ENCODE peak calls at places on chromosomes 16 and 17, in nine cellular contexts. L is HCT116, S is DND-41, V is heart right ventricle, W is pancreas, C is tibial nerve, I is brain microvascular endothelial cell, P is H9, U is Peyer's patch. Z is an unnamed sample.

GRCh38 chr17:67656494-67657203 is 61.1 kb upstream of the NOL11 start:
- DNase-seq in L (no peak), S (no peak), V (no peak), W (no peak), C (no peak), I (no peak), P (no peak), U (no peak), Z (no peak)

GRCh38 chr17:66673668-66674276 is 161.1 kb upstream of the CACNG5 start:
- DNase-seq in L (peak; percentile 72), S (peak; percentile 24), V (no peak), W (no peak), C (peak; percentile 74), I (peak; percentile 73), P (peak; percentile 66), U (peak; percentile 63), Z (peak; percentile 54)

GRCh38 chr17:83193336-83194188 is 114.2 kb downstream of the METRNL start:
- DNase-seq in L (no peak), S (peak; percentile 21), V (peak; percentile 20), W (peak; percentile 48), C (peak; percentile 9), I (no peak), P (no peak), U (peak; percentile 42), Z (peak; percentile 60)

GRCh38 chr17:15289285-15290185 is 24.4 kb upstream of the PMP22 start:
- DNase-seq in L (no peak), S (no peak), V (no peak), W (no peak), C (no peak), I (peak; percentile 71), P (no peak), U (no peak), Z (no peak)

GRCh38 chr16:78235168-78235800 is 135.8 kb downstream of the WWOX start:
- DNase-seq in L (peak; percentile 6), S (peak; percentile 75), V (peak; percentile 71), W (peak; percentile 85), C (peak; percentile 61), I (peak; percentile 71), P (peak; percentile 85), U (peak; percentile 83), Z (peak; percentile 76)

GRCh38 chr17:65074778-65075250 is 18.3 kb upstream of the GNA13 start:
- DNase-seq in L (no peak), S (no peak), V (peak; percentile 74), W (no peak), C (no peak), I (no peak), P (no peak), U (peak; percentile 58), Z (no peak)

GRCh38 chr17:82859431-82860403 is 19.9 kb upstream of the ZNF750 start:
- DNase-seq in L (peak; percentile 91), S (peak; percentile 87), V (no peak), W (peak; percentile 58), C (no peak), I (peak; percentile 58), P (no peak), U (peak; percentile 70), Z (peak; percentile 86)

GRCh38 chr16:48112603-48113400 is 43.0 kb downstream of the ABCC12 start:
- DNase-seq in L (no peak), S (no peak), V (peak; percentile 34), W (no peak), C (no peak), I (no peak), P (no peak), U (no peak), Z (no peak)

GRCh38 chr16:14062261-14062660 is 8.9 kb upstream of the MRTFB start:
- DNase-seq in L (no peak), S (no peak), V (no peak), W (no peak), C (no peak), I (no peak), P (no peak), U (no peak), Z (no peak)

GRCh38 chr16:49096191-49096945 is 185.3 kb downstream of the CBLN1 start:
- DNase-seq in L (no peak), S (no peak), V (no peak), W (no peak), C (no peak), I (no peak), P (no peak), U (no peak), Z (no peak)

GRCh38 chr17:42246515-42246914 is 29.7 kb downstream of the STAT5B start:
- DNase-seq in L (no peak), S (no peak), V (no peak), W (no peak), C (no peak), I (peak; percentile 53), P (no peak), U (no peak), Z (peak; percentile 28)

GRCh38 chr17:33750943-33751701 is 458.0 kb upstream of the ASIC2 start:
- DNase-seq in L (peak; percentile 7), S (peak; percentile 67), V (peak; percentile 32), W (peak; percentile 82), C (peak; percentile 85), I (peak; percentile 55), P (peak; percentile 92), U (peak; percentile 78), Z (peak; percentile 80)

GRCh38 chr17:83037084-83037950 is 42.1 kb upstream of the METRNL start:
- DNase-seq in L (no peak), S (no peak), V (no peak), W (no peak), C (no peak), I (no peak), P (no peak), U (no peak), Z (no peak)

GRCh38 chr16:10090816-10091215 is 91.4 kb downstream of the GRIN2A start:
- DNase-seq in L (no peak), S (no peak), V (no peak), W (no peak), C (no peak), I (no peak), P (no peak), U (no peak), Z (no peak)

GRCh38 chr17:32267690-32268205 is 2.1 kb downstream of the RHBDL3 start:
- DNase-seq in L (no peak), S (no peak), V (no peak), W (no peak), C (no peak), I (no peak), P (peak; percentile 65), U (no peak), Z (peak; percentile 37)

GRCh38 chr17:82754297-82755208 is 2.7 kb downstream of the TBCD start:
- DNase-seq in L (peak; percentile 77), S (no peak), V (no peak), W (no peak), C (no peak), I (no peak), P (peak; percentile 90), U (no peak), Z (peak; percentile 16)

GRCh38 chr17:8125947-8126305 is 2.0 kb upstream of the HES7 start:
- DNase-seq in L (no peak), S (no peak), V (no peak), W (no peak), C (peak; percentile 10), I (no peak), P (peak; percentile 74), U (no peak), Z (no peak)

GRCh38 chr17:35129154-35129972 is 7.9 kb downstream of the FNDC8 start:
- DNase-seq in L (no peak), S (no peak), V (no peak), W (no peak), C (no peak), I (no peak), P (no peak), U (no peak), Z (no peak)

GRCh38 chr17:75260679-75261335 is 599 bp downstream of the GGA3 start:
- DNase-seq in L (no peak), S (no peak), V (no peak), W (no peak), C (no peak), I (no peak), P (no peak), U (no peak), Z (peak; percentile 69)
- TF ChIP-seq CTCF in L (peak; percentile 4), S (peak; percentile 34), V (peak; percentile 27), W (no peak), C (no peak), I (peak; percentile 19), P (peak; percentile 17), U (no peak), Z (no peak)

GRCh38 chr16:28974007-28974436 is 556 bp upstream of the SPNS1 start:
- DNase-seq in L (peak; percentile 23), S (peak; percentile 57), V (peak; percentile 51), W (peak; percentile 63), C (peak; percentile 51), I (peak; percentile 62), P (peak; percentile 70), U (peak; percentile 72), Z (peak; percentile 51)
- TF ChIP-seq CTCF in L (peak; percentile 75), S (peak; percentile 78), V (peak; percentile 69), W (peak; percentile 29), C (peak; percentile 56), I (peak; percentile 92), P (peak; percentile 75), U (peak; percentile 49), Z (peak; percentile 71)

GRCh38 chr16:87335306-87335967 is 18.2 kb upstream of the C16orf95 start:
- DNase-seq in L (no peak), S (no peak), V (no peak), W (no peak), C (no peak), I (no peak), P (no peak), U (no peak), Z (no peak)
- TF ChIP-seq CTCF in L (no peak), S (no peak), V (no peak), W (no peak), C (no peak), I (no peak), P (no peak), U (no peak), Z (no peak)

GRCh38 chr16:88721236-88721635 is 14.9 kb downstream of the CTU2 start:
- DNase-seq in L (no peak), S (no peak), V (no peak), W (no peak), C (no peak), I (no peak), P (no peak), U (no peak), Z (no peak)
- TF ChIP-seq CTCF in L (no peak), S (no peak), V (no peak), W (no peak), C (no peak), I (no peak), P (no peak), U (no peak), Z (no peak)

Z was measured in activated CD8-positive, alpha-beta T cell treated with anti-CD3 and anti-CD28 coated beads for 36 hours.